ENCODE peak calls at places on chromosomes 7 and 10, in four cellular contexts. N is CD4-positive, alpha-beta T cell; V is sigmoid colon; F is Calu3. J is an unnamed sample.

GRCh38 chr7:114508096-114508495 is 93.5 kb downstream of the FOXP2 start:
- DNase-seq in F (no peak), N (no peak), V (no peak), J (no peak)

GRCh38 chr10:123795196-123795780 is 96.3 kb downstream of the CPXM2 start:
- DNase-seq in V (no peak), F (no peak), N (no peak), J (no peak)

GRCh38 chr7:133511242-133511641 is 258.4 kb downstream of the EXOC4 start:
- DNase-seq in N (no peak), F (no peak), V (no peak), J (no peak)

GRCh38 chr10:44801383-44802327 is 109.5 kb upstream of the TMEM72 start:
- DNase-seq in F (peak; percentile 96), V (peak; percentile 88), N (no peak), J (no peak)

GRCh38 chr7:135690566-135690965 is 28.3 kb downstream of the STMP1 start:
- DNase-seq in F (no peak), N (no peak), V (no peak), J (no peak)

GRCh38 chr7:16851829-16852228 is 30.0 kb downstream of the AGR3 start:
- DNase-seq in F (no peak), N (no peak), V (no peak), J (no peak)

GRCh38 chr7:43513236-43513635 is 69.7 kb upstream of the STK17A start:
- DNase-seq in F (no peak), V (no peak), N (no peak), J (no peak)

GRCh38 chr7:151013728-151014497 is 10.4 kb downstream of the ATG9B start:
- DNase-seq in N (peak; percentile 90), F (no peak), V (peak; percentile 84), J (peak; percentile 86)

GRCh38 chr10:59384761-59385160 is 22.4 kb upstream of the FAM13C start:
- DNase-seq in F (no peak), V (no peak), N (no peak), J (no peak)

GRCh38 chr7:44081266-44081748 is 1.0 kb downstream of the POLM start:
- DNase-seq in N (no peak), F (no peak), V (no peak), J (no peak)

GRCh38 chr7:135299245-135299644 is 65.6 kb downstream of the STRA8 start:
- DNase-seq in F (no peak), N (no peak), V (no peak), J (no peak)

GRCh38 chr10:16649757-16650156 is 128.1 kb upstream of the C1QL3 start:
- DNase-seq in V (no peak), N (no peak), F (no peak), J (no peak)

GRCh38 chr7:100875356-100875751 is 451 bp downstream of the SRRT start:
- DNase-seq in F (no peak), V (peak; percentile 82), N (no peak), J (no peak)

GRCh38 chr7:149595541-149595940 is 97.9 kb upstream of the ZNF746 start:
- DNase-seq in N (no peak), V (no peak), F (no peak), J (no peak)

GRCh38 chr10:30812018-30812851 is 182.7 kb upstream of the LYZL2 start:
- DNase-seq in N (no peak), V (peak; percentile 89), F (no peak), J (no peak)

GRCh38 chr7:142873281-142873784 is 12.2 kb downstream of the TRPV6 start:
- DNase-seq in F (peak; percentile 66), V (no peak), N (no peak), J (no peak)

GRCh38 chr10:125057158-125058001 is 103.0 kb downstream of the CTBP2 start:
- DNase-seq in V (peak; percentile 96), N (no peak), F (no peak), J (no peak)

GRCh38 chr10:86872757-86873156 is 84.7 kb downstream of the MMRN2 start:
- DNase-seq in N (no peak), V (no peak), F (no peak), J (no peak)

GRCh38 chr10:13706604-13707003 is 119.8 kb downstream of the PRPF18 start:
- DNase-seq in V (no peak), N (no peak), F (no peak), J (no peak)

GRCh38 chr7:158849553-158850389 is 6.6 kb upstream of the DYNC2I1 start:
- DNase-seq in F (no peak), N (no peak), V (peak; percentile 51), J (no peak)

GRCh38 chr7:21318190-21318915 is 109.5 kb upstream of the SP4 start:
- DNase-seq in V (no peak), N (no peak), F (no peak), J (no peak)

GRCh38 chr7:77862691-77863090 is 64.1 kb downstream of the PHTF2 start:
- DNase-seq in N (no peak), V (no peak), F (no peak), J (no peak)

GRCh38 chr10:101587725-101588614 is at the start of the genes DPCD and POLL:
- DNase-seq in F (peak; percentile 89), V (peak; percentile 99), N (peak; percentile 87), J (peak; percentile 90)

GRCh38 chr7:110010379-110010778 is 1080.5 kb upstream of the LRRN3 start:
- DNase-seq in V (no peak), N (no peak), F (no peak), J (no peak)

GRCh38 chr7:42082144-42082543 is 154.9 kb downstream of the GLI3 start:
- DNase-seq in F (no peak), V (peak; percentile 76), N (no peak), J (no peak)

GRCh38 chr7:33024189-33024757 is 38.3 kb downstream of the NT5C3A start:
- DNase-seq in N (no peak), F (no peak), V (no peak), J (no peak)

GRCh38 chr7:118492466-118492865 is 268.0 kb downstream of the ANKRD7 start:
- DNase-seq in V (no peak), N (no peak), F (no peak), J (no peak)

GRCh38 chr7:37824987-37825509 is 23.3 kb upstream of the NME8 start:
- DNase-seq in N (no peak), F (no peak), V (no peak), J (no peak)

GRCh38 chr10:60957667-60958221 is 13.8 kb upstream of the RHOBTB1 start:
- DNase-seq in V (no peak), F (no peak), N (no peak), J (no peak)

GRCh38 chr7:151409555-151410404 is at the start of gene WDR86:
- DNase-seq in N (no peak), V (peak; percentile 62), F (no peak), J (no peak)

GRCh38 chr10:50992972-50993766 is 81.1 kb upstream of the PRKG1 start:
- DNase-seq in V (no peak), F (no peak), N (no peak), J (no peak)

GRCh38 chr10:119429771-119430170 is 112.7 kb downstream of the RGS10 start:
- DNase-seq in F (no peak), V (no peak), N (no peak), J (no peak)

GRCh38 chr10:42987121-42987541 is 89.7 kb upstream of the RET start:
- DNase-seq in N (no peak), F (no peak), V (peak; percentile 28), J (no peak)

GRCh38 chr10:72242675-72243074 is 26.6 kb upstream of the ASCC1 start:
- DNase-seq in F (no peak), V (peak; percentile 88), N (no peak), J (no peak)

GRCh38 chr10:72241853-72242252 is 25.8 kb upstream of the ASCC1 start:
- DNase-seq in V (no peak), N (no peak), F (no peak), J (no peak)

GRCh38 chr10:72245949-72246525 is 27.7 kb upstream of the DDIT4 start:
- DNase-seq in N (no peak), F (no peak), V (no peak), J (no peak)

GRCh38 chr10:72244573-72245038 is 28.5 kb upstream of the ASCC1 start:
- DNase-seq in N (no peak), V (no peak), F (no peak), J (no peak)

GRCh38 chr10:72243822-72244437 is 27.9 kb upstream of the ASCC1 start:
- DNase-seq in V (peak; percentile 93), F (peak; percentile 72), N (no peak), J (no peak)
- TF ChIP-seq CTCF in V (peak; percentile 28), F (peak; percentile 59), N (no peak), J (peak; percentile 26)

DNA sequence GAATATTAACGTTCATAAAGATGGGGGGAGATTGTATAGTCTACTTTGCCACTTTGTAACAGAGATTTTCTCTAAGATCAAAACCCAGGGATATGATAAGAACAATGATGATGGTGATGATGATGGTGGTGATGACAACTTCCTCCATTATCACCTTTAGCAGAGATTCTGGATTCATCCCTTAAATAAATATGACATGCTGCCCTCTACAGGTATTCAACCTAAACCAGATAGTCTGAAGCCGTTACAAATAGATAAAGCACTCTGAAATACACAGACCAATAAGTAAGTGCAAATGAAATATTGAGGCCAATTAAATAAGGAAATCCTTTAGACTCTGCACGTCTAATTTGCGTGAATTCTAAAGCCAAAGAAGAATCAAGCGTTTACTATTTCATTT is 211.5 kb downstream of the CREB5 start:
- DNase-seq in F (no peak), N (no peak), V (no peak), J (no peak)
- TF ChIP-seq CTCF in F (peak; percentile 53), N (no peak), V (no peak), J (no peak)

DNA sequence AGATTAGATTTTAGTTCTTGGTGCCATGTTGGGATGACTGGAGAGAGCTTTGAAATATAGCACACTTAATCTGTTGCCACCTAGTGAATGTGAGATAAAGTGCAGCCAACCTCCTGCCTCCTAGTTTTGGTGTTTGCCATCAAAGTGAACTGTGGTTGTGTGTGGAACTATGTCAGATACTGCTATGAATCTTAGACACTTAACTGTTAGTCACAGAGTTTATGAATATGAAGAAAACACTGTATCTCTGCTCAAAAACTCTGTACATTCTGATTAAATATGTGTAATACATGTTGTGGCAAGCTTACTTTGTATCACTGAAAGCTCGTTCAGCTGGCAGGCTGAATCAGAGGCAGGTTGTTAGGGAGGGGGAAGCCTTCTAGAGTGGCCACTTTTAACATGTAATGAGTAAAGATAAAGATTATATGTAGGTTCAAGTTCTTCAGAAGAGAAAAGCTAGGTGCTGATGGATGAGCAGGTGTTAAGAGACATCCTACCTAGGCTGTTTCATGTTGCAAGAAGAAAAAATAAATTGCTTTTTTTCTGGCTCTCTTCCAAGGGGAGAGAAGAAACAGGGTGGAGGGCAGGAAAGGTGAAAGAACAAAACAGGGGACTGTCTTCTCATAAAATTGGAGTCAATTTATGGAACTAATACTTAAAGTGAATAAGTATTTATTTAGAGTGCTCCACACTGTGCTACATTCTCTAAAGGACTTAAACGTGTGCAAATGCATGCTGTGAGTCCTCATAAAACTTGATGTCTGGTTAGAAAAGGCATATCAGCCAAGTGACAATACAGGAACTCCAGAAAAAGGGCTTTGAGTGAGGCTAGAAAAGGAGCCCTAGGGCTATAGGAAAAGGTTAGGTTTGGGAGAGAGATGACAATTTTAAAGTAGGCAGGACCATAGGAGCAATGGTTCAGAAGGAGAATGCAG is 14.1 kb upstream of the LAMB1 start:
- DNase-seq in F (no peak), N (no peak), V (no peak), J (no peak)
- TF ChIP-seq CTCF in F (peak; percentile 34), N (no peak), V (peak; percentile 45), J (no peak)

GRCh38 chr7:2520808-2521146 is 1.2 kb downstream of the LFNG start:
- DNase-seq in V (no peak), F (peak; percentile 41), N (no peak), J (no peak)

GRCh38 chr7:2521341-2521745 is 1.8 kb downstream of the LFNG start:
- DNase-seq in V (no peak), N (no peak), F (no peak), J (no peak)

GRCh38 chr7:2518737-2519118 is 846 bp upstream of the LFNG start:
- DNase-seq in F (no peak), V (no peak), N (no peak), J (no peak)

GRCh38 chr7:2519119-2519930 is at the start of gene LFNG:
- DNase-seq in F (peak; percentile 97), V (peak; percentile 90), N (peak; percentile 79), J (peak; percentile 90)

GRCh38 chr7:2520131-2520807 is 695 bp downstream of the LFNG start:
- DNase-seq in F (peak; percentile 82), V (no peak), N (no peak), J (no peak)
- TF ChIP-seq CTCF in F (no peak), V (no peak), N (no peak), J (no peak)